ENCODE peak calls at places on chromosomes 12 and 14, in six cellular contexts. I, N, L, V, Z and Q are unnamed samples.

GRCh38 chr12:107845980-107846659 is 71.6 kb downstream of the ASCL4 start:
- DNase-seq in I (no peak), N (no peak), L (no peak), V (no peak), Z (no peak), Q (no peak)

GRCh38 chr12:95838125-95838524 is 20.6 kb upstream of the SNRPF start:
- DNase-seq in I (no peak), N (no peak), L (no peak), V (peak; percentile 49), Z (no peak), Q (no peak)

GRCh38 chr14:85088231-85088630 is 441.7 kb upstream of the FLRT2 start:
- DNase-seq in I (no peak), N (no peak), L (no peak), V (no peak), Z (no peak), Q (no peak)

GRCh38 chr12:57610553-57611115 is 601 bp upstream of the ARHGEF25 start:
- DNase-seq in I (no peak), N (no peak), L (peak; percentile 78), V (no peak), Z (no peak), Q (no peak)

GRCh38 chr12:98998697-98999299 is 353.7 kb downstream of the APAF1 start:
- DNase-seq in I (peak; percentile 39), N (peak; percentile 12), L (no peak), V (peak; percentile 21), Z (no peak), Q (peak; percentile 15)

GRCh38 chr12:112305951-112306350 is 76.3 kb downstream of the HECTD4 start:
- DNase-seq in I (no peak), N (no peak), L (no peak), V (no peak), Z (no peak), Q (no peak)

GRCh38 chr12:75443709-75444108 is 36.8 kb upstream of the GLIPR1 start:
- DNase-seq in I (no peak), N (no peak), L (no peak), V (no peak), Z (no peak), Q (no peak)

GRCh38 chr12:112261559-112261958 is 120.7 kb downstream of the HECTD4 start:
- DNase-seq in I (peak; percentile 13), N (peak; percentile 6), L (no peak), V (peak; percentile 13), Z (no peak), Q (peak; percentile 6)

GRCh38 chr12:84960918-84961317 is 48.3 kb upstream of the SLC6A15 start:
- DNase-seq in I (no peak), N (no peak), L (no peak), V (no peak), Z (no peak), Q (no peak)

GRCh38 chr14:69854598-69854997 is 24.6 kb upstream of the SMOC1 start:
- DNase-seq in I (no peak), N (no peak), L (no peak), V (no peak), Z (no peak), Q (no peak)

GRCh38 chr14:69850736-69851112 is 28.5 kb upstream of the SMOC1 start:
- DNase-seq in I (no peak), N (no peak), L (no peak), V (peak; percentile 88), Z (no peak), Q (no peak)

GRCh38 chr14:69853774-69854173 is 25.4 kb upstream of the SMOC1 start:
- DNase-seq in I (no peak), N (no peak), L (peak; percentile 24), V (no peak), Z (no peak), Q (no peak)

GRCh38 chr14:69855180-69855817 is 23.9 kb upstream of the SMOC1 start:
- DNase-seq in I (no peak), N (no peak), L (peak; percentile 16), V (no peak), Z (no peak), Q (no peak)

DNA sequence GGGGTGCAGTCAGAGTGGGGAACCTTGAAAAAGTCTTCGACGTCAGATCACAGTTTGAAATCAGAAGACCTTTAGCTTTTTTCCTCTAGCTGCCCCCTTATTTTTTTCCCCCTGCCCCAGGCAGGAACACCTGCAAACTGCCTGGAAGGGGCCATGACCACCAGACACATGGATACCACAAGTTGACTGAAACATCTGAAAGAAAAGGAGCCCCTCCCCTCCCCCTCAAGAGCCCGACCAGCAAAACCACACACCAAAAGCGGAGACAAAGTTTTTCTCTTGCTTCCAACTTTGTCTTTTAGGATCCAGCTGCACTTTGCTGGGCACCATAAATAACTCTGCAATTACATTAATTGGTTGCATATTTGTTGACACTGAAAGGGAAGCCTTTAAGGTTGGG is 26.3 kb upstream of the SMOC1 start:
- DNase-seq in I (no peak), N (no peak), L (peak; percentile 26), V (no peak), Z (no peak), Q (no peak)
- H3K4me3 ChIP-seq in I (no peak overlapping the region), N (no peak overlapping the region), L (no peak overlapping the region), V (no peak overlapping the region), Z (no peak overlapping the region), Q (no peak overlapping the region)

GRCh38 chr12:14426792-14427191 is 61.3 kb downstream of the ATF7IP start:
- DNase-seq in I (no peak), N (no peak), L (no peak), V (no peak), Z (no peak), Q (no peak)
- H3K4me1 ChIP-seq in I (no peaks in the 10 kb centered on the region), N (no peaks in the 10 kb centered on the region), L (peaks cover 3% of the 10 kb centered on the region), V (no peaks in the 10 kb centered on the region), Z (no peaks in the 10 kb centered on the region), Q (no peaks in the 10 kb centered on the region)

DNA sequence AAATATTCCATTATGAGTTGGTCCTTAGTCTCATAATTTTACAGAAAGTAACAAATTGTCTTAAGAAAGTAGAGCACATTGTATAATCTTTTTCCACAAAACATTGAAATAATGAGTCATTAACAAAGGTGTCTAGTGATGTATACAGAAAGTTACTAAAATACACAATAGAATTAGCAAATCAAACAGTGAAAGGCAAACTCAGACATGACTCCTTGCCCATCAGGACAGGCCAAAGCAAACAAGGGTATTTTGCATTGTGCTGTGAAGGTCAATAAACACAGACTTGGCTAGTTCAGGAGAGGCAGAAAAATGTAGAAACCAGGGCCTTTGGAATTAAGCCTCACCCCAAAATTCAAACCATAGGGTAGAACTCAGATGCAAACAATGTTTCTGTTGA is 37.3 kb downstream of the SIX4 start:
- DNase-seq in I (no peak), N (no peak), L (no peak), V (peak; percentile 39), Z (no peak), Q (no peak)
- TF ChIP-seq ZNF274 in I (no peak), N (no peak), L (no peak), V (no peak), Z (no peak), Q (no peak)

GRCh38 chr14:69882915-69883314 is 3.7 kb downstream of the SMOC1 start:
- DNase-seq in I (no peak), N (no peak), L (no peak), V (no peak), Z (no peak), Q (no peak)

GRCh38 chr14:69879175-69880047 is at the start of gene SMOC1:
- DNase-seq in I (no peak), N (no peak), L (peak; percentile 88), V (peak; percentile 84), Z (no peak), Q (peak; percentile 35)

GRCh38 chr14:69880051-69880487 is 853 bp downstream of the SMOC1 start:
- DNase-seq in I (no peak), N (no peak), L (no peak), V (peak; percentile 46), Z (no peak), Q (no peak)

GRCh38 chr14:69882086-69882864 is 3.1 kb downstream of the SMOC1 start:
- DNase-seq in I (no peak), N (no peak), L (no peak), V (no peak), Z (no peak), Q (no peak)

DNA sequence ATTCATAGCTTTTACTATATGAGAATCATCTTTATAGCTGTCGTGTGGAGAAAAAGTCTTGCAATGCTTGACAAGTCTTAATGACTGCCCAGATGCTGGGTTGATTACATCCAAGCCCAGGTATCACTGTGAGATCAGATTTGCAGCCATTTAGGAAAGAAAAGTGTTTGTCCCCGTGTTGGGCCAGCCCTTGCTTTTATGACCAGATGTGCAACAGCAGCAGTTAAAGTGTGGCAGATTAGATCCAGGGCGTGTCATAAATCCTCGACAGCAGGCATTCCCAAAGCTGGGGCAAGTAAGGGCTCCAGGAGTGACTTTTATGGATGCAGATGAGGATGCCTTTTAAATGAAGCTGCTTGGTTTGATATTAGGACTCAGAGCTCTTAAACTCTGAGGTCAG is 1.6 kb downstream of the SMOC1 start:
- DNase-seq in I (no peak), N (no peak), L (peak; percentile 36), V (no peak), Z (no peak), Q (no peak)
- H3K4me3 ChIP-seq in I (no peak overlapping the region), N (no peak overlapping the region), L (no peak overlapping the region), V (peak overlapping the region; percentile 90), Z (no peak overlapping the region), Q (no peak overlapping the region)

GRCh38 chr12:6281081-6281809 is 29.2 kb upstream of the PLEKHG6 start:
- DNase-seq in I (no peak), N (no peak), L (no peak), V (no peak), Z (no peak), Q (no peak)

GRCh38 chr12:6280053-6280469 is 30.4 kb upstream of the PLEKHG6 start:
- DNase-seq in I (peak; percentile 19), N (peak; percentile 85), L (no peak), V (peak; percentile 93), Z (no peak), Q (no peak)

GRCh38 chr12:6280672-6281071 is 29.8 kb upstream of the PLEKHG6 start:
- DNase-seq in I (no peak), N (no peak), L (no peak), V (no peak), Z (no peak), Q (no peak)

GRCh38 chr12:6284273-6284672 is 26.2 kb upstream of the PLEKHG6 start:
- DNase-seq in I (no peak), N (no peak), L (no peak), V (no peak), Z (no peak), Q (no peak)

DNA sequence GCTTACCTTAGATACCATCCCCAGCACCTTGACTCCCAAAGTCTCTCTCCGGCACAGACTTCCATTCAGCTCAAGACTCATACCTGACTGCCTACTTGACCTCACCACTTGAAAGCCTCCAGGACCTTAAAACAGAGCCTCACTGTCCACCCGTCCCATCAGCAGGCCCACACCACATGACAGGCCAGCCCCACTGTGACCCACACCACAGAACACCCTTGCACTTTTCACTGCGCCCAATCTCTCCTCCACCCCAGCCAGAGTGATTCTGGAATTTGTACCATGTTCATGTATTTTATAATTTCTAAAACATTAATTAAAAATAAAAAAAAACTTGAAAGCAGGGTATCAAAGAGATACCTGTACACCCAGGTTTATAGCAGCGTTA is 28.0 kb upstream of the PLEKHG6 start:
- DNase-seq in I (no peak), N (no peak), L (no peak), V (no peak), Z (no peak), Q (no peak)
- H3K4me1 ChIP-seq in I (peaks cover 14% of the 10 kb centered on the region), N (peaks cover 82% of the 10 kb centered on the region), L (peaks cover 11% of the 10 kb centered on the region), V (peaks cover 84% of the 10 kb centered on the region), Z (peaks cover 7% of the 10 kb centered on the region), Q (peaks cover 37% of the 10 kb centered on the region)

DNA sequence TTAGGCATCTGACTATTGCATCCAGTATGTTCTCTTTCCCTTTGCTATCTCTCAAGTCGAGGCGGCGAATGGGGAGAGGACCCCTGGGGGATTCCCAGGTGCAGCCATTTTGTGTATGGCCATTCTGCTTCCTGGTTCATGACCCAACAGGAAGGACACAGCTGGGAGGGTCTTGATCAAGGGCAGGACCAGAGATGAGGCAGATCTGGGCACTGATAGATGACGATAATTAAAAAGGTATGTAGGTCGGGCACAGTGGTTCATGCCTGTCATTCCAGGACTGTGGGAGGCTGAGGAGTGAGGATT is 73.9 kb downstream of the EID3 start:
- DNase-seq in I (no peak), N (no peak), L (no peak), V (no peak), Z (no peak), Q (no peak)
- TF ChIP-seq ZNF274 in I (no peak), N (no peak), L (no peak), V (no peak), Z (no peak), Q (no peak)